ENCODE peak calls at places on chromosomes 3 and 15, in six cellular contexts. M, B, N, H, I and T are unnamed samples.

GRCh38 chr3:112143251-112143650 is 10.2 kb upstream of the GCSAM start:
- DNase-seq in M (no peak), B (no peak), N (no peak), H (no peak), I (no peak), T (no peak)

GRCh38 chr15:34849364-34849959 is 54.1 kb upstream of the ACTC1 start:
- DNase-seq in M (no peak), B (no peak), N (no peak), H (no peak), I (no peak), T (no peak)

GRCh38 chr3:138974467-138974866 is 27.4 kb downstream of the FOXL2NB start:
- DNase-seq in M (no peak), B (no peak), N (no peak), H (no peak), I (peak), T (peak)

GRCh38 chr15:64029111-64029510 is 17.2 kb downstream of the DAPK2 start:
- DNase-seq in M (no peak), B (no peak), N (no peak), H (no peak), I (no peak), T (no peak)

GRCh38 chr3:46085421-46086082 is 58.3 kb upstream of the XCR1 start:
- DNase-seq in M (no peak), B (no peak), N (no peak), H (no peak), I (no peak), T (no peak)

GRCh38 chr3:49681232-49681522 is 7.0 kb downstream of the APEH start:
- DNase-seq in M (no peak), B (no peak), N (no peak), H (no peak), I (no peak), T (no peak)

GRCh38 chr3:158768881-158769518 is 32.9 kb upstream of the MFSD1 start:
- DNase-seq in M (no peak), B (peak), N (no peak), H (peak), I (peak), T (peak)

GRCh38 chr15:89486726-89487050 is 9.7 kb downstream of the RHCG start:
- DNase-seq in M (no peak), B (no peak), N (no peak), H (no peak), I (no peak), T (peak)

GRCh38 chr3:38003817-38004414 is 13.3 kb downstream of the VILL start:
- DNase-seq in M (no peak), B (no peak), N (no peak), H (no peak), I (no peak), T (no peak)

GRCh38 chr15:49875392-49875791 is 243.6 kb downstream of the ATP8B4 start:
- DNase-seq in M (no peak), B (peak), N (no peak), H (no peak), I (no peak), T (no peak)
- TF ChIP-seq CTCF in M (peak), B (no peak), N (no peak), H (no peak), I (no peak), T (no peak)

GRCh38 chr15:100103828-100104227 is 237.9 kb downstream of the ADAMTS17 start:
- DNase-seq in M (no peak), B (no peak), N (no peak), H (peak), I (no peak), T (no peak)

GRCh38 chr15:100099976-100100375 is 241.8 kb downstream of the ADAMTS17 start:
- DNase-seq in M (no peak), B (no peak), N (no peak), H (no peak), I (no peak), T (no peak)

GRCh38 chr15:100100926-100101325 is 240.8 kb downstream of the ADAMTS17 start:
- DNase-seq in M (no peak), B (no peak), N (no peak), H (peak), I (no peak), T (no peak)

GRCh38 chr15:100098705-100099104 is 243.1 kb downstream of the ADAMTS17 start:
- DNase-seq in M (no peak), B (no peak), N (no peak), H (no peak), I (no peak), T (no peak)

DNA sequence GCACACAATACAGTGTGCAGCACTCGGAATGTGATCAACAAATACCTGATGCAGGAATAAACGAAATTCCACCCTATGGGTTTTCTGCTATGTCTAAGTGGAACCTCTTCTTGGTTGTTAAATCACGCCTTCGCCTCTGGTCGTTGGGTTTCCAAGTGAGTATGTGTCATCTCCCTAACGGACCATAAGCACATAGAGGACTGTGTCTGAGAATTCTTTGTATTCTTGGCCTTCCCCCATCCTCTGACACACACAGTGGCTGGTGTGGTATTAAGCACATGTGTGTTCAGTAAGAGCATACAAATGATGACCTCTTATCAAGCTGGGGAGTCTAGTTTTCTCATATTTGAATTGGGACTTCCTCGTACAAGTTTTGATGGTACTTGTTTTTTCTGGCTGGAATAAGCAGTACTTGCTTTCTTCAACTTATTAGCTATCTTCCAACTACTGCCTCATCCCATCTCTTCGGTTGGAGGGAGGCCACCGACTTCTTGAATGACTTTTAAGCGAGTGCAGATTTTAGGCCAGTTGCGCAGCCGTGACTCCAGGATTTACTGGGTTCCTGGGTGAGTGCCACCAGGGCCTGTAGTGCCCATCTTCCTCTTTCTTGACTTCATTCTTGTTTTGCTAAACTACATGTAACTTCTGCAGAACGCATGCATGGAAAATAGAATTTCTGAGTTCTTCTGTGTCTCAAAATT is 240.2 kb downstream of the ADAMTS17 start:
- DNase-seq in M (no peak), B (no peak), N (no peak), H (peak), I (no peak), T (no peak)
- TF ChIP-seq CTCF in M (no peak), B (no peak), N (no peak), H (no peak), I (no peak), T (no peak)

GRCh38 chr3:62659660-62660059 is 215.6 kb downstream of the CADPS start:
- DNase-seq in M (no peak), B (no peak), N (no peak), H (no peak), I (no peak), T (no peak)
- TF ChIP-seq CTCF in M (peak), B (no peak), N (peak), H (no peak), I (no peak), T (no peak)

DNA sequence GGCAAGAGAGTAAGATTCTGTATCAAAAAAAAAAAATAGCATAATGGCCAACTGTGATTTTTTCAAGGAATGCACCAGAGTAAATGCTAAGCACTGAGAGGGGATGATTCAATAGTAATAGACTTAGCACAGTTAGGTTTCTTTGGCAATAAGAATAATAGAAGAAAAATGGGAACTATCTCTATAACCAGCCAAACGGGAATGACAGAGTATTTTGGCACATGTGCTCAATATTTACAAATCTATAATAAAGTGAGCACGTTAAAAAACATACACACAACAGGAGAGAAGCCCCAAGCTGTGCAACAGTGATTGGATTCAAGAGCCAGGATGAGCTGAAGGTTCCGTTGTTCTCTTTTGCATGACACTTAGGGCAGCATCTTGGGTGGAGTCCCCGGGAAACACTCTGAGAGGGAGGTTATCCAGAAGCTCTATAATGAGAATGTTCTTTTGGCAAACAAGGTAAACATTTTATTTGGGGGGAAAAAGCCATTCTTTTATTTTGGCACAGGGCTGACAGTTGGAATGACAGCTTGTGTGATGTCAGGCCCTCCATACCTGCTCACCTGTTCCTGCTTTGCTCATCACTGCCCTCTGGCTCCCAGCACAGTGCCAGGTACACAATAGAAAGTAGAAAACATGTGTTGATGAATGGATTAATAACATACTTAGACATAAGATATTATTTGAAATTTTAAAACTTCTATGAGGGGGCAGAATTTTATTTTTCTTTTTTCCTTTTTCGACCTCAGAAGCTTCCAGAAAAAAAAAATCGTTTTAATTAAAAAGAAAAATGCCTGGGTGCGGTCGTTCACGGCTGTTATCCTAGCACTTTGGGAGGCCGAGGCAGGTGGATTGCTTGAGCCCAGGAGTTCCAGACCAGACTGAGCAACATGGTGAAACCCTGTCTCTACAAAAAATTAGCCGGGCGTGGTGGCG is 44.0 kb upstream of the MUC4 start:
- DNase-seq in M (no peak), B (no peak), N (no peak), H (no peak), I (no peak), T (no peak)
- TF ChIP-seq CTCF in M (no peak), B (no peak), N (no peak), H (no peak), I (no peak), T (peak)

GRCh38 chr3:19146685-19147650 is 1.3 kb upstream of the KCNH8 start:
- DNase-seq in M (peak), B (peak), N (peak), H (peak), I (peak), T (peak)
- TF ChIP-seq CTCF in M (peak), B (peak), N (peak), H (peak), I (peak), T (peak)

GRCh38 chr3:11878837-11879236 is 32.2 kb upstream of the TAMM41 start:
- DNase-seq in M (no peak), B (peak), N (no peak), H (no peak), I (no peak), T (no peak)
- TF ChIP-seq CTCF in M (no peak), B (no peak), N (no peak), H (no peak), I (no peak), T (no peak)